ENCODE peak calls at places on chromosomes 1 and 21, in eight cellular contexts. Z is sigmoid colon, B is heart left ventricle, D is NB4, O is GM12892, U is prostate gland, F is adrenal gland, H is IMR-90. N is an unnamed sample.

GRCh38 chr1:93722081-93723031 is 40.7 kb upstream of the BCAR3 start:
- DNase-seq in Z (no peak), B (peak; percentile 79), D (no peak), O (no peak), U (no peak), F (peak; percentile 36), H (no peak), N (no peak)

GRCh38 chr1:9425859-9426258 is 113.4 kb upstream of the SLC25A33 start:
- DNase-seq in Z (no peak), B (no peak), D (peak; percentile 44), O (no peak), U (no peak), F (no peak), H (no peak), N (no peak)

GRCh38 chr1:90726716-90727480 is 9.8 kb upstream of the BARHL2 start:
- DNase-seq in Z (no peak), B (no peak), D (no peak), O (no peak), U (no peak), F (no peak), H (no peak), N (no peak)

GRCh38 chr1:46202975-46203737 is at the start of gene LURAP1:
- DNase-seq in Z (peak; percentile 82), B (peak; percentile 76), D (no peak), O (no peak), U (no peak), F (peak; percentile 54), H (peak; percentile 72), N (peak; percentile 53)

GRCh38 chr21:15520811-15521643 is 208.8 kb upstream of the USP25 start:
- DNase-seq in Z (no peak), B (no peak), D (peak; percentile 10), O (no peak), U (no peak), F (no peak), H (peak; percentile 0), N (no peak)

GRCh38 chr21:34794686-34795085 is 125.9 kb downstream of the CLIC6 start:
- DNase-seq in Z (no peak), B (no peak), D (no peak), O (no peak), U (no peak), F (no peak), H (no peak), N (no peak)

GRCh38 chr1:98546319-98546718 is 115.2 kb upstream of the SNX7 start:
- DNase-seq in Z (no peak), B (no peak), D (no peak), O (no peak), U (no peak), F (no peak), H (peak; percentile 24), N (no peak)

GRCh38 chr1:117512728-117513321 is 93.0 kb upstream of the TENT5C start:
- DNase-seq in Z (no peak), B (no peak), D (peak; percentile 34), O (no peak), U (no peak), F (no peak), H (peak; percentile 40), N (no peak)

GRCh38 chr1:159854693-159855192 is 7.7 kb downstream of the VSIG8 start:
- DNase-seq in Z (peak; percentile 93), B (peak; percentile 95), D (peak; percentile 89), O (no peak), U (peak; percentile 62), F (peak; percentile 91), H (peak; percentile 77), N (peak; percentile 84)

GRCh38 chr1:55378582-55378981 is 163.4 kb upstream of the USP24 start:
- DNase-seq in Z (peak; percentile 69), B (no peak), D (peak; percentile 22), O (peak; percentile 5), U (peak; percentile 15), F (peak; percentile 57), H (peak; percentile 64), N (peak; percentile 31)

GRCh38 chr21:28537371-28538079 is 455.2 kb downstream of the LTN1 start:
- DNase-seq in Z (no peak), B (no peak), D (no peak), O (no peak), U (no peak), F (no peak), H (peak; percentile 100), N (no peak)

GRCh38 chr1:12620142-12620865 is 2.3 kb upstream of the DHRS3 start:
- DNase-seq in Z (no peak), B (no peak), D (peak; percentile 80), O (no peak), U (no peak), F (no peak), H (no peak), N (no peak)

GRCh38 chr1:160161965-160162705 is 10.7 kb downstream of the ATP1A4 start:
- DNase-seq in Z (no peak), B (no peak), D (peak; percentile 76), O (no peak), U (no peak), F (peak; percentile 8), H (peak; percentile 22), N (no peak)

GRCh38 chr1:10835423-10836421 is 39.3 kb upstream of the CASZ1 start:
- DNase-seq in Z (no peak), B (no peak), D (peak; percentile 40), O (no peak), U (peak; percentile 66), F (peak; percentile 53), H (peak; percentile 36), N (peak; percentile 60)

GRCh38 chr1:150762559-150762958 is 3.0 kb downstream of the CTSS start:
- DNase-seq in Z (no peak), B (no peak), D (no peak), O (no peak), U (no peak), F (no peak), H (no peak), N (no peak)

GRCh38 chr21:33641339-33642026 is at the start of gene CRYZL1:
- DNase-seq in Z (peak; percentile 100), B (peak; percentile 100), D (peak; percentile 99), O (peak; percentile 74), U (peak; percentile 100), F (peak; percentile 100), H (peak; percentile 99), N (peak; percentile 100)
- TF ChIP-seq POLR2A in Z (peak; percentile 74), B (peak; percentile 60), D (peak; percentile 72), O (peak; percentile 75), U (peak; percentile 88), F (peak; percentile 43), H (peak; percentile 69), N (peak; percentile 57)

GRCh38 chr1:51663105-51663504 is 46.2 kb downstream of the OSBPL9 start:
- DNase-seq in Z (no peak), B (no peak), D (no peak), O (no peak), U (no peak), F (no peak), H (peak; percentile 50), N (no peak)
- TF ChIP-seq POLR2A in Z (no peak), B (no peak), D (no peak), O (no peak), U (no peak), F (no peak), H (no peak), N (no peak)

GRCh38 chr21:38958940-38959685 is 153.4 kb downstream of the ETS2 start:
- DNase-seq in Z (peak; percentile 83), B (no peak), D (peak; percentile 67), O (no peak), U (no peak), F (peak; percentile 19), H (peak; percentile 74), N (peak; percentile 86)
- TF ChIP-seq POLR2A in Z (no peak), B (no peak), D (no peak), O (no peak), U (no peak), F (no peak), H (no peak), N (no peak)

GRCh38 chr1:201286445-201286844 is 3.1 kb downstream of the PKP1 start:
- DNase-seq in Z (peak; percentile 26), B (no peak), D (no peak), O (no peak), U (no peak), F (no peak), H (no peak), N (no peak)

GRCh38 chr1:201288007-201288406 is 4.7 kb downstream of the PKP1 start:
- DNase-seq in Z (peak; percentile 28), B (no peak), D (no peak), O (no peak), U (no peak), F (no peak), H (no peak), N (no peak)

GRCh38 chr1:201284636-201285035 is 1.3 kb downstream of the PKP1 start:
- DNase-seq in Z (peak; percentile 29), B (no peak), D (no peak), O (no peak), U (no peak), F (no peak), H (no peak), N (no peak)

GRCh38 chr1:201283836-201284553 is 689 bp downstream of the PKP1 start:
- DNase-seq in Z (peak; percentile 54), B (no peak), D (no peak), O (no peak), U (no peak), F (no peak), H (no peak), N (no peak)

GRCh38 chr1:201285846-201286245 is 2.5 kb downstream of the PKP1 start:
- DNase-seq in Z (peak; percentile 12), B (no peak), D (no peak), O (no peak), U (no peak), F (no peak), H (no peak), N (no peak)
- TF ChIP-seq POLR2A in Z (no peak), B (no peak), D (no peak), O (no peak), U (peak; percentile 11), F (no peak), H (no peak), N (no peak)

DNA sequence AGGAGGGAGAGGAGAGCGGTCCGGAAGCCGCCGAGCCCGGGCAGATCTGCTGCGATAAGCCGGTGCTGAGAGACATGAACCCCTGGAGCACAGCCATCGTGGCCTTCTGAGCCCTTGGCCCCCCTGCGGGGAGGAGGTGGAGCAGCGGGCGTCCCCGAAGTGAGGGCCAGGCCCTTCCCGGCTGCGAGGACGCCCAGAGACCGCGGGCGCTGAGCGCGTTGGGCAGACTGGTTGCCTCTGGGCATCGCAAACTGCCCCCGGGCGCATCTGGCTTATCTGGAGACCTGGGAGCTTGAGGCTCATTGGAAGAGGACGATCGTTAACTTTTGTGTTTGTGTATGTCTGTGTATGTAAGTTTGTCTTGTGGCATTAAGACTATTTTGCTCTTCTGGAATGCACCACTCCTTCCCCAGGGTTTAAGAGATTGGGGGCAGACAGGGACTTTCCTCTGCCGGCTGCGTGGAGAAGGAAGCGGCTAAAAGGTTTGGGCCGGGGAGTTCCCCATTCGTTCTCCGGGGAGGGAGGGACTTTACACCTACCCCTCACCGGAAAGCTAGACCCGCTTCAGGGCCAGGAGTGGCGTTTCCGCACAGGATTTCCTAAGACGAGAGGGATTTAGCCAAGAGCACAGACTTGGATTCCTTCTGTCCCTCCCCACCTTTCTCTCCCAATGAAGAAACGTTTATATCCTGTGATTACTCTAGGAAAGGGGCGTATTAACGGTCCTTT is 1.4 kb downstream of the IER5 start:
- DNase-seq in Z (peak; percentile 92), B (peak; percentile 86), D (peak; percentile 80), O (no peak), U (peak; percentile 71), F (peak; percentile 81), H (peak; percentile 65), N (peak; percentile 84)
- TF ChIP-seq POLR2A in Z (peak; percentile 65), B (peak; percentile 11), D (no peak), O (peak; percentile 84), U (peak; percentile 64), F (no peak), H (peak; percentile 22), N (peak; percentile 47)

GRCh38 chr1:40120128-40120527 is 23.1 kb upstream of the PPT1 start:
- DNase-seq in Z (no peak), B (no peak), D (no peak), O (no peak), U (no peak), F (no peak), H (no peak), N (no peak)
- TF ChIP-seq POLR2A in Z (no peak), B (no peak), D (no peak), O (no peak), U (no peak), F (no peak), H (no peak), N (no peak)

N was measured in uterus.